ENCODE peak calls at places on chromosome 14, in six cellular contexts. H, R, B, J, I and V are unnamed samples.

GRCh38 chr14:75044322-75044721 is 6.9 kb downstream of the MLH3 start:
- DNase-seq in H (peak; percentile 54), B (peak; percentile 50), R (no peak), I (no peak), J (peak; percentile 31), V (no peak)

GRCh38 chr14:99534863-99535262 is 53.7 kb downstream of the CCNK start:
- DNase-seq in I (no peak), R (peak; percentile 72), H (no peak), B (peak; percentile 87), J (no peak), V (no peak)

GRCh38 chr14:92902191-92902590 is 20.8 kb upstream of the CHGA start:
- DNase-seq in J (no peak), H (no peak), B (no peak), R (no peak), I (no peak), V (no peak)

GRCh38 chr14:101873401-101873800 is 91.0 kb upstream of the DYNC1H1 start:
- DNase-seq in J (no peak), H (no peak), B (no peak), I (no peak), R (no peak), V (no peak)

GRCh38 chr14:24269910-24270536 is 1.4 kb downstream of the RABGGTA start:
- DNase-seq in I (no peak), H (no peak), J (no peak), B (no peak), R (no peak), V (no peak)

GRCh38 chr14:50769893-50770500 is 61.0 kb downstream of the NIN start:
- DNase-seq in J (no peak), I (no peak), B (no peak), H (no peak), R (no peak), V (no peak)

GRCh38 chr14:23008836-23009235 is 1.1 kb downstream of the C14orf93 start:
- DNase-seq in H (no peak), J (no peak), R (no peak), I (no peak), B (no peak), V (no peak)

GRCh38 chr14:22225526-22226133 is 363.4 kb downstream of the DAD1 start:
- DNase-seq in R (no peak), B (no peak), J (no peak), H (peak; percentile 3), I (no peak), V (no peak)

GRCh38 chr14:95460647-95461478 is 55.6 kb downstream of the SYNE3 start:
- DNase-seq in J (peak; percentile 93), I (no peak), B (peak; percentile 73), H (peak; percentile 68), R (no peak), V (no peak)

GRCh38 chr14:104978774-104979691 is 859 bp upstream of the AHNAK2 start:
- DNase-seq in H (no peak), I (no peak), B (no peak), J (no peak), R (peak; percentile 38), V (no peak)

GRCh38 chr14:88030079-88030478 is 25.1 kb downstream of the GPR65 start:
- DNase-seq in I (no peak), J (no peak), R (no peak), H (no peak), B (no peak), V (no peak)

GRCh38 chr14:71290960-71291466 is 383.8 kb downstream of the PCNX1 start:
- DNase-seq in H (peak; percentile 60), B (peak; percentile 35), I (no peak), R (no peak), J (peak; percentile 59), V (peak; percentile 4)

GRCh38 chr14:33938131-33938949 is 12.5 kb downstream of the EGLN3 start:
- DNase-seq in R (peak; percentile 86), I (no peak), B (no peak), H (peak; percentile 77), J (no peak), V (no peak)

GRCh38 chr14:104982548-104983230 is 2.9 kb upstream of the CLBA1 start:
- DNase-seq in J (no peak), H (no peak), R (peak; percentile 33), I (no peak), B (no peak), V (no peak)

GRCh38 chr14:92633274-92633616 is 115.2 kb downstream of the LGMN start:
- DNase-seq in B (no peak), R (peak; percentile 59), J (no peak), I (no peak), H (no peak), V (no peak)

GRCh38 chr14:74506408-74506807 is 12.8 kb downstream of the ISCA2 start:
- DNase-seq in B (no peak), I (no peak), H (no peak), J (no peak), R (peak; percentile 28), V (no peak)

GRCh38 chr14:59133202-59133601 is 55.3 kb upstream of the DAAM1 start:
- DNase-seq in B (no peak), J (no peak), R (no peak), I (no peak), H (peak; percentile 24), V (no peak)